ENCODE peak calls at places on chromosomes 1 and 21, in seven cellular contexts. S is foreskin fibroblast, B is progenitor cell of endocrine pancreas, I is neural crest cell, U is lung, Z is B cell, E is kidney epithelial cell. P is an unnamed sample.

GRCh38 chr21:44762221-44763049 is 39.2 kb downstream of the UBE2G2 start:
- DNase-seq in B (no peak), S (no peak), I (no peak), Z (no peak), U (no peak), E (no peak), P (no peak)

GRCh38 chr1:46394108-46394871 is at the start of gene FAAH:
- DNase-seq in Z (peak; percentile 68), I (peak; percentile 68), S (no peak), B (peak; percentile 58), E (no peak), U (peak; percentile 76), P (peak; percentile 53)

GRCh38 chr1:6580588-6581270 is 935 bp downstream of the ZBTB48 start:
- DNase-seq in E (no peak), S (no peak), B (no peak), Z (no peak), I (no peak), U (no peak), P (no peak)

GRCh38 chr21:36926989-36927695 is 39.3 kb downstream of the HLCS start:
- DNase-seq in S (no peak), Z (no peak), B (no peak), U (no peak), E (no peak), I (no peak), P (no peak)

GRCh38 chr1:115052454-115053083 is 22.9 kb downstream of the TSHB start:
- DNase-seq in B (peak; percentile 48), S (peak; percentile 20), I (peak; percentile 49), U (peak; percentile 45), Z (peak; percentile 50), E (peak; percentile 16), P (no peak)

GRCh38 chr1:173477286-173478098 is at the start of gene PRDX6:
- DNase-seq in U (peak; percentile 84), B (peak; percentile 37), S (no peak), Z (no peak), E (no peak), I (peak; percentile 72), P (peak; percentile 74)

GRCh38 chr1:117659565-117660264 is 53.9 kb downstream of the TENT5C start:
- DNase-seq in I (no peak), B (no peak), S (no peak), E (no peak), U (no peak), Z (no peak), P (no peak)

GRCh38 chr1:30751830-30752650 is 5.5 kb downstream of the LAPTM5 start:
- DNase-seq in Z (no peak), U (no peak), B (no peak), I (no peak), E (no peak), S (no peak), P (no peak)

GRCh38 chr1:167439301-167439988 is 78.9 kb downstream of the CD247 start:
- DNase-seq in S (peak; percentile 32), I (peak; percentile 67), U (no peak), Z (peak; percentile 55), B (peak; percentile 30), E (no peak), P (no peak)

GRCh38 chr21:41953249-41953830 is 478 bp downstream of the C2CD2 start:
- DNase-seq in Z (peak; percentile 61), B (no peak), I (no peak), U (no peak), E (no peak), S (no peak), P (no peak)

GRCh38 chr21:45848352-45848751 is 133.2 kb upstream of the COL6A1 start:
- DNase-seq in S (no peak), Z (no peak), E (no peak), B (no peak), U (no peak), I (no peak), P (no peak)

GRCh38 chr1:55071477-55071876 is 32.1 kb downstream of the PCSK9 start:
- DNase-seq in S (peak; percentile 41), Z (no peak), I (peak; percentile 25), U (no peak), B (no peak), E (no peak), P (no peak)

GRCh38 chr1:54464031-54464476 is 57.9 kb upstream of the SSBP3 start:
- DNase-seq in Z (no peak), I (no peak), S (no peak), E (no peak), B (no peak), U (no peak), P (no peak)

GRCh38 chr1:181416268-181416855 is 67.0 kb upstream of the CACNA1E start:
- DNase-seq in S (no peak), Z (no peak), I (no peak), U (no peak), B (no peak), E (no peak), P (no peak)

DNA sequence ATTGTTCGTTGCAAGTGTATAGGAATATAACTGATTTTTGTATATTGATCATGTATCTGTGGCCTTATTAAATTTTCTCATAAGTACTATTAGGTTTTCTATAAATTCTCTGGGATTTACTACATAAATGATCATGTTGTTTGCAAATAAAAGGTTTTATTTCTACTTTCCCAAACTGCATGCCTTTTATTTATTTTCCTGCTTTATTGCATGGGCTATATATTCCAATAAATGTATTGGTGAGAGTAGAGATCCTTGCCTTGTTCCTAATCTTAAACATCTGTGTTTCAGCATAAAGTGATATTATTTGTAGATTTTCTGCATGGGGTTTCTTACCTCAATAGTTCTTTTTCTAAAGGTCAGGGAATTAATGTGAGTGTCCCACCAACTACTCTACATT is 107.0 kb upstream of the CD55 start:
- DNase-seq in I (no peak), Z (no peak), U (no peak), S (no peak), E (no peak), B (no peak), P (no peak)
- TF ChIP-seq CTCF in I (no peak), Z (no peak), U (no peak), S (no peak), E (no peak), B (no peak), P (no peak)

DNA sequence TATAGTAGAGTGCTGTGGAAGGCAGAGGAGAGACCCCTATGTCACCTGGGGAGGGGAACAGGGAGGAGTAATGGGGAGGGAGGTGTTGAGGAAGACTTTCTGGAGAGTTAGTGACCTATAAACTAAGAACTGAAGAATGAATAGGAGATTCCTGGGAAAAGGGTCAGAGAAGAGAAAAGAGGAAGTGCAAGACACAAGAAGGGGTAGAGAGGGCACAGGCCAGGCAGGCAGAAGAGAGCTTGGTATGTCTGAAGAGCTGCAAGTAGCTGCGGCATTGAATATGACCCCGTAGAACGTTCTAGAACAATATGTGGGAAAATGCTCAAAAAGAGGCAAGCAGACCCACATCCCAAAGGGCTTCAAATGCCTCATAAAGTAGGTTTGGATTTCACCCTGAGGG is 361.2 kb downstream of the PRDM2 start:
- DNase-seq in I (no peak), E (no peak), B (no peak), U (no peak), S (no peak), Z (no peak), P (no peak)
- TF ChIP-seq CTCF in I (no peak), E (no peak), B (no peak), U (no peak), S (no peak), Z (no peak), P (no peak)

GRCh38 chr1:158113759-158114127 is 67.0 kb upstream of the CD1D start:
- DNase-seq in Z (no peak), U (no peak), I (no peak), E (no peak), S (no peak), B (no peak), P (no peak)
- TF ChIP-seq CTCF in Z (peak; percentile 7), U (no peak), I (no peak), E (no peak), S (no peak), B (no peak), P (no peak)

GRCh38 chr1:201267481-201268229 is 15.7 kb upstream of the PKP1 start:
- DNase-seq in E (peak; percentile 60), S (peak; percentile 73), U (peak; percentile 6), I (no peak), B (no peak), Z (no peak), P (no peak)
- TF ChIP-seq CTCF in E (no peak), S (no peak), U (no peak), I (no peak), B (no peak), Z (no peak), P (no peak)

DNA sequence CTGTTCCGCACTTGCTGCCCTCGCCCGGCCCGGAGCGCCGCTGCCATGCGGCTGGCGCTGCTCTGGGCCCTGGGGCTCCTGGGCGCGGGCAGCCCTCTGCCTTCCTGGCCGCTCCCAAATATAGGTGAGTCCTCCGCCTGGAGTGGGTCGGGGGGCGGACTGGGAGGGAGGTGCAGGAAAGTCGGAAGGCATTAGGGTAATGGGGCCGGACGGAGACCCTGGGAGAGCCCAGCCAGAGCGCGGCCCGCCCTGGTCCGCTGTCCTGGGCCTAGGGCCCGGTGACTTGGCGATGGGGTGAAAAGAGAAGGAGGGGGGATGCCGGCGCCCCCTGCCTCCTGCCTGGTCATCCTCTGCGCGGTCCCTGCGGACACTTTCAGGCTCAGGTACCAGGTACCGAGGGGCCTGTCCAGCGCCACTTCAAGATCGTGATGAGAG is 243 bp downstream of the ADAM15 start:
- DNase-seq in Z (no peak), I (no peak), E (no peak), S (no peak), U (no peak), B (no peak), P (peak; percentile 27)
- TF ChIP-seq CTCF in Z (no peak), I (no peak), E (no peak), S (no peak), U (no peak), B (no peak), P (no peak)

DNA sequence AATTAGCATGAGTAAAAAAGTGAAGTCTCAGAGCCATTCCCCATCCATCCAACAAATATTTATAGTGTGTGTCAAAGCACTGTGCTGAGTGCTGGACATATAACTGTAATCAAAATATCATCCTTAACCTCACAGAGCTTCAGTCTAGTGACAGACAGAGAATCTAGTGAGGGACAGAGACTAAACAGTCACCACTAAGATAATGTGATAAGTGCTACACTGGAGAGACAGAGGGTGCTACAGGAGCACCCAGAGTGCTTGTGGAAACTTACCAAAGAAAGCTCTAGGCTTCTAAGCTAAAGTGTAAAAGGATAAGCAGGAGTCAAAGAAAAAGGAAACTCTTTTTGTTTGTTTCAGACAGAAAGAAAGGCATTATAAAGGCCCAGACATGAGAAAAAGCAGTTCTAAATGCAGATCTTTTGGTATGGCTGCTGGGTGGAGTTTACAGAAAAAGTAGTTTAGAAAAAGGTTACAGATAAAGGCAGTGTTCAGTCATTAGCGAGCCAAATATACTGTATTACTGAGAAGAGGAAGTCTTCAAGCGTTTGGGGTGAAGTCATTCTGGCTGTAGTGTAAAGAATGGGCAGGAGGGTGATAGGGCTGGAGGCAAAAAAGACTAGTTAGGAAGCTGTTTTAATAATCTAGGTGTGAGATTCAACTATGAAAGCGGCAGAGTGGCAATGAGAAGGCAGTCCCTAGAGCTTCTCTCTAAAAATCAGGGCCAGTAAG is 83.8 kb downstream of the SCMH1 start:
- DNase-seq in S (no peak), U (no peak), I (no peak), B (no peak), E (no peak), Z (no peak), P (no peak)
- TF ChIP-seq CTCF in S (no peak), U (no peak), I (no peak), B (no peak), E (no peak), Z (no peak), P (no peak)

P was measured in natural killer cell.